ENCODE peak calls at places on chromosomes 16 and 17, in nine cellular contexts. One of them, this sample, is unnamed.
A peak's percentile ranks its signal among the peaks of the same experiment; 100 is the strongest.

GRCh38 chr16:88784856-88785105 is 239 bp downstream of the PIEZO1 start:
- DNase-seq in NCI-H1417: no peak
- DNase-seq in transverse colon: no peak
- DNase-seq in HAP-1: no peak
- DNase-seq in adrenal gland: no peak
- DNase-seq in activated T-cell treated with anti-CD3 and anti-CD28 coated beads, Interleukin-2, amount 50 U/mL, for 72 hours: no peak
- DNase-seq in heart right ventricle: no peak
- DNase-seq in T-cell: no peak
- DNase-seq in AML-193: no peak
- DNase-seq in this sample: no peak

GRCh38 chr17:77147357-77147801 is 6.6 kb downstream of the SEC14L1 start:
- DNase-seq in NCI-H1417: peak; percentile 62
- DNase-seq in transverse colon: peak; percentile 34
- DNase-seq in HAP-1: no peak
- DNase-seq in adrenal gland: no peak
- DNase-seq in activated T-cell treated with anti-CD3 and anti-CD28 coated beads, Interleukin-2, amount 50 U/mL, for 72 hours: no peak
- DNase-seq in heart right ventricle: no peak
- DNase-seq in T-cell: no peak
- DNase-seq in AML-193: no peak
- DNase-seq in this sample: no peak

GRCh38 chr16:69851491-69852240 is 89.5 kb downstream of the WWP2 start:
- DNase-seq in NCI-H1417: no peak
- DNase-seq in transverse colon: no peak
- DNase-seq in HAP-1: no peak
- DNase-seq in adrenal gland: no peak
- DNase-seq in activated T-cell treated with anti-CD3 and anti-CD28 coated beads, Interleukin-2, amount 50 U/mL, for 72 hours: no peak
- DNase-seq in heart right ventricle: no peak
- DNase-seq in T-cell: no peak
- DNase-seq in AML-193: no peak
- DNase-seq in this sample: peak; percentile 79

GRCh38 chr17:64212122-64212521 is 50.9 kb downstream of the TEX2 start:
- DNase-seq in NCI-H1417: no peak
- DNase-seq in transverse colon: no peak
- DNase-seq in HAP-1: no peak
- DNase-seq in adrenal gland: no peak
- DNase-seq in activated T-cell treated with anti-CD3 and anti-CD28 coated beads, Interleukin-2, amount 50 U/mL, for 72 hours: no peak
- DNase-seq in heart right ventricle: no peak
- DNase-seq in T-cell: no peak
- DNase-seq in AML-193: no peak
- DNase-seq in this sample: no peak

GRCh38 chr16:624522-625401 is 6.0 kb upstream of the WFIKKN1 start:
- DNase-seq in NCI-H1417: no peak
- DNase-seq in transverse colon: no peak
- DNase-seq in HAP-1: no peak
- DNase-seq in adrenal gland: no peak
- DNase-seq in activated T-cell treated with anti-CD3 and anti-CD28 coated beads, Interleukin-2, amount 50 U/mL, for 72 hours: no peak
- DNase-seq in heart right ventricle: no peak
- DNase-seq in T-cell: no peak
- DNase-seq in AML-193: no peak
- DNase-seq in this sample: no peak

GRCh38 chr17:73748521-73748920 is 104.3 kb upstream of the SDK2 start:
- DNase-seq in NCI-H1417: peak; percentile 97
- DNase-seq in transverse colon: no peak
- DNase-seq in HAP-1: no peak
- DNase-seq in adrenal gland: no peak
- DNase-seq in activated T-cell treated with anti-CD3 and anti-CD28 coated beads, Interleukin-2, amount 50 U/mL, for 72 hours: no peak
- DNase-seq in heart right ventricle: no peak
- DNase-seq in T-cell: no peak
- DNase-seq in AML-193: no peak
- DNase-seq in this sample: no peak

GRCh38 chr17:37218849-37219248 is 156.9 kb upstream of the C17orf78 start:
- DNase-seq in NCI-H1417: no peak
- DNase-seq in transverse colon: no peak
- DNase-seq in HAP-1: no peak
- DNase-seq in adrenal gland: no peak
- DNase-seq in activated T-cell treated with anti-CD3 and anti-CD28 coated beads, Interleukin-2, amount 50 U/mL, for 72 hours: no peak
- DNase-seq in heart right ventricle: no peak
- DNase-seq in T-cell: no peak
- DNase-seq in AML-193: no peak
- DNase-seq in this sample: no peak

GRCh38 chr16:290015-290680 is 7.2 kb downstream of the PDIA2 start:
- DNase-seq in NCI-H1417: no peak
- DNase-seq in transverse colon: no peak
- DNase-seq in HAP-1: no peak
- DNase-seq in adrenal gland: no peak
- DNase-seq in activated T-cell treated with anti-CD3 and anti-CD28 coated beads, Interleukin-2, amount 50 U/mL, for 72 hours: no peak
- DNase-seq in heart right ventricle: no peak
- DNase-seq in T-cell: no peak
- DNase-seq in AML-193: no peak
- DNase-seq in this sample: no peak

GRCh38 chr16:80804451-80805383 is at the start of gene CDYL2:
- DNase-seq in NCI-H1417: no peak
- DNase-seq in transverse colon: peak; percentile 61
- DNase-seq in HAP-1: peak; percentile 37
- DNase-seq in adrenal gland: peak; percentile 23
- DNase-seq in activated T-cell treated with anti-CD3 and anti-CD28 coated beads, Interleukin-2, amount 50 U/mL, for 72 hours: peak; percentile 79
- DNase-seq in heart right ventricle: peak; percentile 58
- DNase-seq in T-cell: no peak
- DNase-seq in AML-193: no peak
- DNase-seq in this sample: no peak

GRCh38 chr16:22712471-22712870 is 101.5 kb upstream of the HS3ST2 start:
- DNase-seq in NCI-H1417: no peak
- DNase-seq in transverse colon: no peak
- DNase-seq in HAP-1: no peak
- DNase-seq in adrenal gland: no peak
- DNase-seq in activated T-cell treated with anti-CD3 and anti-CD28 coated beads, Interleukin-2, amount 50 U/mL, for 72 hours: no peak
- DNase-seq in heart right ventricle: no peak
- DNase-seq in T-cell: no peak
- DNase-seq in AML-193: no peak
- DNase-seq in this sample: no peak

GRCh38 chr16:964696-965395 is 5.9 kb downstream of the LMF1 start:
- DNase-seq in NCI-H1417: no peak
- DNase-seq in transverse colon: peak; percentile 36
- DNase-seq in HAP-1: no peak
- DNase-seq in adrenal gland: no peak
- DNase-seq in activated T-cell treated with anti-CD3 and anti-CD28 coated beads, Interleukin-2, amount 50 U/mL, for 72 hours: peak; percentile 74
- DNase-seq in heart right ventricle: no peak
- DNase-seq in T-cell: peak; percentile 59
- DNase-seq in AML-193: no peak
- DNase-seq in this sample: no peak

GRCh38 chr17:48611213-48611612 is 396 bp upstream of the HOXB7 start:
- DNase-seq in NCI-H1417: peak; percentile 89
- DNase-seq in transverse colon: no peak
- DNase-seq in HAP-1: no peak
- DNase-seq in adrenal gland: peak; percentile 47
- DNase-seq in activated T-cell treated with anti-CD3 and anti-CD28 coated beads, Interleukin-2, amount 50 U/mL, for 72 hours: no peak
- DNase-seq in heart right ventricle: no peak
- DNase-seq in T-cell: no peak
- DNase-seq in AML-193: no peak
- DNase-seq in this sample: no peak

GRCh38 chr17:56594528-56595418 is 1.3 kb downstream of the NOG start:
- DNase-seq in NCI-H1417: no peak
- DNase-seq in transverse colon: no peak
- DNase-seq in HAP-1: peak; percentile 58
- DNase-seq in adrenal gland: no peak
- DNase-seq in activated T-cell treated with anti-CD3 and anti-CD28 coated beads, Interleukin-2, amount 50 U/mL, for 72 hours: peak; percentile 42
- DNase-seq in heart right ventricle: no peak
- DNase-seq in T-cell: no peak
- DNase-seq in AML-193: no peak
- DNase-seq in this sample: no peak

GRCh38 chr17:57954421-57955182 is 610 bp downstream of the CUEDC1 start:
- DNase-seq in NCI-H1417: peak; percentile 85
- DNase-seq in transverse colon: peak; percentile 66
- DNase-seq in HAP-1: peak; percentile 94
- DNase-seq in adrenal gland: peak; percentile 80
- DNase-seq in activated T-cell treated with anti-CD3 and anti-CD28 coated beads, Interleukin-2, amount 50 U/mL, for 72 hours: no peak
- DNase-seq in heart right ventricle: peak; percentile 88
- DNase-seq in T-cell: no peak
- DNase-seq in AML-193: no peak
- DNase-seq in this sample: peak; percentile 98

GRCh38 chr17:77926967-77927366 is 31.5 kb upstream of the TNRC6C start:
- DNase-seq in NCI-H1417: peak; percentile 6
- DNase-seq in transverse colon: no peak
- DNase-seq in HAP-1: peak; percentile 23
- DNase-seq in adrenal gland: no peak
- DNase-seq in activated T-cell treated with anti-CD3 and anti-CD28 coated beads, Interleukin-2, amount 50 U/mL, for 72 hours: no peak
- DNase-seq in heart right ventricle: no peak
- DNase-seq in T-cell: no peak
- DNase-seq in AML-193: no peak
- DNase-seq in this sample: no peak

GRCh38 chr17:2949469-2950044 is 113.8 kb downstream of the OR1D5 start:
- DNase-seq in NCI-H1417: no peak
- DNase-seq in transverse colon: peak; percentile 78
- DNase-seq in HAP-1: no peak
- DNase-seq in adrenal gland: peak; percentile 89
- DNase-seq in activated T-cell treated with anti-CD3 and anti-CD28 coated beads, Interleukin-2, amount 50 U/mL, for 72 hours: no peak
- DNase-seq in heart right ventricle: peak; percentile 46
- DNase-seq in T-cell: no peak
- DNase-seq in AML-193: no peak
- DNase-seq in this sample: no peak

GRCh38 chr16:66629856-66630255 is 25.4 kb downstream of the CMTM3 start:
- DNase-seq in NCI-H1417: no peak
- DNase-seq in transverse colon: no peak
- DNase-seq in HAP-1: no peak
- DNase-seq in adrenal gland: no peak
- DNase-seq in activated T-cell treated with anti-CD3 and anti-CD28 coated beads, Interleukin-2, amount 50 U/mL, for 72 hours: no peak
- DNase-seq in heart right ventricle: no peak
- DNase-seq in T-cell: no peak
- DNase-seq in AML-193: no peak
- DNase-seq in this sample: no peak

GRCh38 chr17:11369570-11369969 is 128.6 kb downstream of the SHISA6 start:
- DNase-seq in NCI-H1417: no peak
- DNase-seq in transverse colon: no peak
- DNase-seq in HAP-1: no peak
- DNase-seq in adrenal gland: no peak
- DNase-seq in activated T-cell treated with anti-CD3 and anti-CD28 coated beads, Interleukin-2, amount 50 U/mL, for 72 hours: no peak
- DNase-seq in heart right ventricle: no peak
- DNase-seq in T-cell: no peak
- DNase-seq in AML-193: no peak
- DNase-seq in this sample: no peak

GRCh38 chr17:9842057-9842758 is 16.5 kb downstream of the GLP2R start:
- DNase-seq in NCI-H1417: no peak
- DNase-seq in transverse colon: peak; percentile 52
- DNase-seq in HAP-1: no peak
- DNase-seq in adrenal gland: peak; percentile 36
- DNase-seq in activated T-cell treated with anti-CD3 and anti-CD28 coated beads, Interleukin-2, amount 50 U/mL, for 72 hours: no peak
- DNase-seq in heart right ventricle: peak; percentile 45
- DNase-seq in T-cell: no peak
- DNase-seq in AML-193: no peak
- DNase-seq in this sample: peak; percentile 54

GRCh38 chr17:39165178-39165843 is 650 bp downstream of the ARL5C start:
- DNase-seq in NCI-H1417: no peak
- DNase-seq in transverse colon: no peak
- DNase-seq in HAP-1: no peak
- DNase-seq in adrenal gland: no peak
- DNase-seq in activated T-cell treated with anti-CD3 and anti-CD28 coated beads, Interleukin-2, amount 50 U/mL, for 72 hours: no peak
- DNase-seq in heart right ventricle: no peak
- DNase-seq in T-cell: no peak
- DNase-seq in AML-193: no peak
- DNase-seq in this sample: no peak

GRCh38 chr17:81394831-81395599 is at the start of gene BAHCC1:
- DNase-seq in NCI-H1417: peak; percentile 100
- DNase-seq in transverse colon: peak; percentile 100
- DNase-seq in HAP-1: peak; percentile 100
- DNase-seq in adrenal gland: peak; percentile 100
- DNase-seq in activated T-cell treated with anti-CD3 and anti-CD28 coated beads, Interleukin-2, amount 50 U/mL, for 72 hours: peak; percentile 94
- DNase-seq in heart right ventricle: peak; percentile 100
- DNase-seq in T-cell: peak; percentile 61
- DNase-seq in AML-193: no peak
- DNase-seq in this sample: peak; percentile 99

GRCh38 chr17:45775148-45775547 is 9.0 kb upstream of the CRHR1 start:
- DNase-seq in NCI-H1417: peak; percentile 90
- DNase-seq in transverse colon: no peak
- DNase-seq in HAP-1: no peak
- DNase-seq in adrenal gland: no peak
- DNase-seq in activated T-cell treated with anti-CD3 and anti-CD28 coated beads, Interleukin-2, amount 50 U/mL, for 72 hours: no peak
- DNase-seq in heart right ventricle: no peak
- DNase-seq in T-cell: no peak
- DNase-seq in AML-193: no peak
- DNase-seq in this sample: no peak

GRCh38 chr16:56946767-56947603 is 14.8 kb upstream of the CETP start:
- DNase-seq in NCI-H1417: no peak
- DNase-seq in transverse colon: peak; percentile 47
- DNase-seq in HAP-1: no peak
- DNase-seq in adrenal gland: no peak
- DNase-seq in activated T-cell treated with anti-CD3 and anti-CD28 coated beads, Interleukin-2, amount 50 U/mL, for 72 hours: no peak
- DNase-seq in heart right ventricle: no peak
- DNase-seq in T-cell: no peak
- DNase-seq in AML-193: no peak
- DNase-seq in this sample: no peak

GRCh38 chr17:62912363-62912762 is 53.7 kb upstream of the TANC2 start:
- DNase-seq in NCI-H1417: no peak
- DNase-seq in transverse colon: no peak
- DNase-seq in HAP-1: no peak
- DNase-seq in adrenal gland: no peak
- DNase-seq in activated T-cell treated with anti-CD3 and anti-CD28 coated beads, Interleukin-2, amount 50 U/mL, for 72 hours: no peak
- DNase-seq in heart right ventricle: no peak
- DNase-seq in T-cell: no peak
- DNase-seq in AML-193: no peak
- DNase-seq in this sample: no peak

GRCh38 chr17:58330997-58331814 is 2.6 kb upstream of the TSPOAP1 start:
- DNase-seq in NCI-H1417: no peak
- DNase-seq in transverse colon: peak; percentile 66
- DNase-seq in HAP-1: no peak
- DNase-seq in adrenal gland: no peak
- DNase-seq in activated T-cell treated with anti-CD3 and anti-CD28 coated beads, Interleukin-2, amount 50 U/mL, for 72 hours: peak; percentile 80
- DNase-seq in heart right ventricle: no peak
- DNase-seq in T-cell: peak; percentile 52
- DNase-seq in AML-193: peak; percentile 67
- DNase-seq in this sample: no peak

GRCh38 chr17:66633322-66633965 is 201.5 kb upstream of the CACNG5 start:
- DNase-seq in NCI-H1417: no peak
- DNase-seq in transverse colon: no peak
- DNase-seq in HAP-1: no peak
- DNase-seq in adrenal gland: no peak
- DNase-seq in activated T-cell treated with anti-CD3 and anti-CD28 coated beads, Interleukin-2, amount 50 U/mL, for 72 hours: peak; percentile 69
- DNase-seq in heart right ventricle: no peak
- DNase-seq in T-cell: peak; percentile 6
- DNase-seq in AML-193: peak; percentile 62
- DNase-seq in this sample: no peak

GRCh38 chr16:27430512-27430911 is 28.5 kb downstream of the IL21R start:
- DNase-seq in NCI-H1417: no peak
- DNase-seq in transverse colon: no peak
- DNase-seq in HAP-1: no peak
- DNase-seq in adrenal gland: no peak
- DNase-seq in activated T-cell treated with anti-CD3 and anti-CD28 coated beads, Interleukin-2, amount 50 U/mL, for 72 hours: no peak
- DNase-seq in heart right ventricle: no peak
- DNase-seq in T-cell: no peak
- DNase-seq in AML-193: no peak
- DNase-seq in this sample: no peak

GRCh38 chr16:28473714-28474265 is 1.7 kb upstream of the NPIPB7 start:
- DNase-seq in NCI-H1417: no peak
- DNase-seq in transverse colon: peak; percentile 3
- DNase-seq in HAP-1: no peak
- DNase-seq in adrenal gland: peak; percentile 5
- DNase-seq in activated T-cell treated with anti-CD3 and anti-CD28 coated beads, Interleukin-2, amount 50 U/mL, for 72 hours: no peak
- DNase-seq in heart right ventricle: no peak
- DNase-seq in T-cell: no peak
- DNase-seq in AML-193: no peak
- DNase-seq in this sample: no peak

GRCh38 chr17:79840204-79840988 is 1.2 kb upstream of the CBX4 start:
- DNase-seq in NCI-H1417: peak; percentile 50
- DNase-seq in transverse colon: peak; percentile 67
- DNase-seq in HAP-1: no peak
- DNase-seq in adrenal gland: peak; percentile 66
- DNase-seq in activated T-cell treated with anti-CD3 and anti-CD28 coated beads, Interleukin-2, amount 50 U/mL, for 72 hours: peak; percentile 59
- DNase-seq in heart right ventricle: peak; percentile 70
- DNase-seq in T-cell: no peak
- DNase-seq in AML-193: no peak
- DNase-seq in this sample: peak; percentile 42

GRCh38 chr17:38890410-38890746 is 20.5 kb downstream of the LASP1 start:
- DNase-seq in NCI-H1417: no peak
- DNase-seq in transverse colon: no peak
- DNase-seq in HAP-1: no peak
- DNase-seq in adrenal gland: no peak
- DNase-seq in activated T-cell treated with anti-CD3 and anti-CD28 coated beads, Interleukin-2, amount 50 U/mL, for 72 hours: no peak
- DNase-seq in heart right ventricle: no peak
- DNase-seq in T-cell: no peak
- DNase-seq in AML-193: no peak
- DNase-seq in this sample: no peak

GRCh38 chr16:10500582-10500981 is 79.8 kb downstream of the EMP2 start:
- DNase-seq in NCI-H1417: no peak
- DNase-seq in transverse colon: no peak
- DNase-seq in HAP-1: no peak
- DNase-seq in adrenal gland: no peak
- DNase-seq in activated T-cell treated with anti-CD3 and anti-CD28 coated beads, Interleukin-2, amount 50 U/mL, for 72 hours: no peak
- DNase-seq in heart right ventricle: no peak
- DNase-seq in T-cell: no peak
- DNase-seq in AML-193: no peak
- DNase-seq in this sample: no peak

This sample was measured in SJSA1.